ENCODE peak calls at places on chromosomes 13 and 19, in nine cellular contexts. K, A, F, L, W, M, G, H and P are unnamed samples. For H3K36me3, the result is how much of the 10 kb centered on the place peaks cover.

GRCh38 chr13:111051041-111051440 is 64.1 kb upstream of the ARHGEF7 start:
- DNase-seq in W (no peak), H (no peak), G (no peak), A (no peak), F (no peak), L (no peak), M (no peak), K (no peak), P (no peak)

GRCh38 chr13:32905063-32905863 is 111.0 kb upstream of the KL start:
- DNase-seq in F (peak), A (peak), M (peak), G (no peak), H (peak), K (no peak), L (no peak), W (no peak), P (no peak)

GRCh38 chr19:44718441-44719261 is 19.7 kb downstream of the CEACAM16 start:
- DNase-seq in A (no peak), M (peak), W (no peak), H (peak), G (peak), L (no peak), K (peak), F (peak), P (no peak)

GRCh38 chr19:15563325-15563794 is 51.7 kb upstream of the CYP4F8 start:
- DNase-seq in K (peak), L (no peak), G (no peak), A (peak), F (no peak), M (no peak), W (no peak), H (no peak), P (no peak)

GRCh38 chr13:41652735-41653361 is 195.5 kb downstream of the RGCC start:
- DNase-seq in F (peak), M (no peak), W (no peak), H (peak), L (peak), A (peak), K (no peak), G (peak), P (no peak)

GRCh38 chr19:10517361-10517759 is at the start of gene S1PR5:
- DNase-seq in M (no peak), A (no peak), H (no peak), F (no peak), G (peak), L (no peak), K (peak), W (no peak), P (no peak)

GRCh38 chr19:53900191-53900860 is 8.8 kb upstream of the CACNG7 start:
- DNase-seq in W (no peak), A (no peak), F (no peak), K (no peak), L (no peak), M (no peak), G (no peak), H (no peak), P (no peak)

GRCh38 chr13:27339299-27339698 is 68.7 kb downstream of the RASL11A start:
- DNase-seq in W (no peak), G (peak), H (peak), A (peak), L (peak), K (peak), F (peak), M (no peak), P (no peak)

GRCh38 chr19:41974652-41975051 is 15.5 kb upstream of the RABAC1 start:
- DNase-seq in M (no peak), L (no peak), W (no peak), A (no peak), K (no peak), G (no peak), F (no peak), H (no peak), P (no peak)

GRCh38 chr13:33108620-33109019 is 92.4 kb downstream of the KL start:
- DNase-seq in F (peak), M (no peak), K (no peak), A (no peak), G (peak), H (peak), W (no peak), L (no peak), P (no peak)

GRCh38 chr19:28288850-28289249 is 924.1 kb downstream of the UQCRFS1 start:
- DNase-seq in K (no peak), F (no peak), H (peak), W (no peak), G (no peak), A (no peak), L (no peak), M (peak), P (no peak)

GRCh38 chr13:41107104-41107571 is 25.5 kb downstream of the KBTBD6 start:
- DNase-seq in H (no peak), K (peak), L (no peak), F (no peak), M (no peak), W (no peak), A (no peak), G (no peak), P (no peak)

GRCh38 chr19:35908977-35909683 is 1.0 kb upstream of the TYROBP start:
- DNase-seq in W (no peak), H (no peak), G (no peak), M (no peak), K (no peak), L (no peak), A (no peak), F (no peak), P (no peak)

GRCh38 chr13:47865883-47866282 is 135.2 kb downstream of the SUCLA2 start:
- DNase-seq in M (no peak), L (no peak), A (no peak), G (no peak), K (no peak), H (no peak), F (no peak), W (no peak), P (no peak)

GRCh38 chr19:3547301-3547731 is 8.3 kb downstream of the TEKTIP1 start:
- DNase-seq in H (no peak), W (no peak), L (no peak), G (peak), A (no peak), K (peak), M (no peak), F (no peak), P (no peak)

GRCh38 chr13:75788494-75788991 is 152.4 kb downstream of the LMO7 start:
- DNase-seq in A (peak), M (peak), H (peak), G (peak), K (no peak), L (no peak), F (peak), W (no peak), P (no peak)

GRCh38 chr19:38318595-38319142 is 976 bp upstream of the KCNK6 start:
- DNase-seq in K (no peak), G (no peak), A (peak), W (no peak), L (no peak), H (no peak), M (no peak), F (no peak), P (no peak)

GRCh38 chr13:101917475-101917810 is 465.0 kb downstream of the ITGBL1 start:
- DNase-seq in K (peak), G (no peak), L (no peak), F (no peak), W (no peak), A (no peak), M (no peak), H (no peak), P (no peak)

GRCh38 chr19:7925171-7925837 is 631 bp downstream of the CTXN1 start:
- DNase-seq in W (peak), A (no peak), F (peak), L (peak), K (peak), G (peak), H (peak), M (peak), P (no peak)

GRCh38 chr19:48752511-48753365 is at the start of gene FUT1:
- DNase-seq in M (no peak), L (peak), W (peak), H (peak), A (peak), F (no peak), G (peak), K (peak), P (peak)

GRCh38 chr19:3095375-3096191 is 1.4 kb downstream of the GNA11 start:
- DNase-seq in M (no peak), H (no peak), G (peak), F (no peak), K (peak), W (peak), A (peak), L (no peak), P (no peak)

GRCh38 chr19:57271280-57271679 is 9.0 kb upstream of the ZNF460 start:
- DNase-seq in A (no peak), L (no peak), G (no peak), H (no peak), F (no peak), M (no peak), W (no peak), K (no peak), P (no peak)

GRCh38 chr19:10286803-10287737 is at the start of gene ICAM4:
- DNase-seq in K (peak), F (peak), H (no peak), A (no peak), M (no peak), G (peak), W (no peak), L (no peak), P (no peak)

GRCh38 chr13:112641456-112641855 is 48.4 kb upstream of the ATP11A start:
- DNase-seq in W (no peak), K (peak), H (no peak), L (no peak), A (no peak), G (no peak), F (no peak), M (no peak), P (no peak)

GRCh38 chr13:50923272-50923671 is 13.7 kb downstream of the RNASEH2B start:
- DNase-seq in L (no peak), F (no peak), G (no peak), K (no peak), M (no peak), H (no peak), W (no peak), A (no peak), P (no peak)

GRCh38 chr19:50204081-50204428 is 633 bp downstream of the MYH14 start:
- DNase-seq in M (no peak), H (no peak), F (no peak), L (no peak), G (no peak), W (no peak), K (no peak), A (no peak), P (no peak)

GRCh38 chr13:32031025-32031814 is at the start of gene FRY:
- DNase-seq in G (peak), M (peak), K (peak), L (peak), H (peak), F (peak), W (peak), A (peak), P (no peak)

DNA sequence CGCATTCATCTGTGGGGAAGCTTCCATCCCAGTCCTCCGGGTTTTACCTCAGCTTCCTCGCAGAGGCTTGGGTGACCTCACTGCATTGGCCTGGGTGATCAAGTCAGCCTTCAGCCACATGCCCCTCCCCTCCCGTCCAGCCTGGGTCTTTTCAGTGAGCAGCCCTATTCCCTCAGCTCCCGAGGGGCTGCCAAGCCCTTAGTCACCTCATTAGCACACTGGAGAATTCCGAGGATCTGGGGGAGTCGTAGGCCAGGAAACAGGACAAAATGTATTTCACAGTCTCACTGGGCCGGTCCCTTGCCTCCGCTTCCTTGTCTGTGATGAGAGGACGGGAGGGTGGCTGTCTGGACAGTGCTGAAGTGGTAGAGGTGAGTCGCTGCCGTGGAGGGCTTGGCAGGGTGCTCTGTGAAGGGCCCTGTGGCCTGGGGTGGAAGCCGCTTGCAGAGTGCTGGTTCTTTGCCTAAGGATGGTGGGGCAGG is 19.9 kb downstream of the KDM4B start:
- DNase-seq in M (peak), L (no peak), G (peak), A (no peak), H (peak), W (no peak), K (peak), F (peak), P (no peak)
- H3K9ac ChIP-seq in M (peak), L (no peak), G (peak), A (no peak), H (peak), W (no peak), K (no peak), F (no peak), P (no peak)

DNA sequence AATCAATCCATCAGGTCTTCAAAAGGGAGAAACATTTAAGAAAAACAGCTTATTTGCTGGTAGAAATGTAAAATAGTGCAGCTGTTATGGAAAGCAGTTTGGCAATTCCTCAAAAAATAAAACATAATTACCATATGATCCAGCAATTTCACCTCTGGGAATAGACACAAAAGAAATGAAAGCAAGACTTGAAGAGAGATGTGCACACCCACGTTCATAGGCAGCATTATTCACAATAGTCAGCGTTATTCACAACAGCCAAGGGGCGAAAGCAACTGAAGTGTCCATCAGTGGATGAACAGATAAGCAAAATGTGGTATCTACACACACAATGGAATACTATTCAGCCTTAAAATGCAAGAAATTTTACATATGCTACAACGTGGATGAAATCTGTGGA is 45.1 kb upstream of the DOCK9 start:
- DNase-seq in L (no peak), H (no peak), A (peak), F (no peak), K (no peak), G (no peak), W (no peak), M (no peak), P (no peak)
- H3K36me3 ChIP-seq in L (under half), H (under half), A (under half), F (under half), K (under half), G (under half), W (under half), M (under half), P (under half)

GRCh38 chr19:12705169-12705568 is 8.7 kb upstream of the FBXW9 start:
- DNase-seq in H (no peak), L (no peak), G (no peak), M (no peak), K (no peak), F (no peak), W (no peak), A (no peak), P (no peak)

GRCh38 chr19:12698138-12698537 is 1.7 kb upstream of the FBXW9 start:
- DNase-seq in G (no peak), H (no peak), F (no peak), M (no peak), W (no peak), K (no peak), L (no peak), A (no peak), P (no peak)

GRCh38 chr19:12705654-12706331 is 9.4 kb upstream of the FBXW9 start:
- DNase-seq in L (no peak), F (no peak), H (no peak), G (no peak), A (no peak), K (no peak), M (no peak), W (no peak), P (no peak)

GRCh38 chr19:12703056-12703455 is 6.6 kb upstream of the FBXW9 start:
- DNase-seq in A (peak), F (peak), K (peak), H (peak), W (peak), G (peak), M (peak), L (peak), P (no peak)

DNA sequence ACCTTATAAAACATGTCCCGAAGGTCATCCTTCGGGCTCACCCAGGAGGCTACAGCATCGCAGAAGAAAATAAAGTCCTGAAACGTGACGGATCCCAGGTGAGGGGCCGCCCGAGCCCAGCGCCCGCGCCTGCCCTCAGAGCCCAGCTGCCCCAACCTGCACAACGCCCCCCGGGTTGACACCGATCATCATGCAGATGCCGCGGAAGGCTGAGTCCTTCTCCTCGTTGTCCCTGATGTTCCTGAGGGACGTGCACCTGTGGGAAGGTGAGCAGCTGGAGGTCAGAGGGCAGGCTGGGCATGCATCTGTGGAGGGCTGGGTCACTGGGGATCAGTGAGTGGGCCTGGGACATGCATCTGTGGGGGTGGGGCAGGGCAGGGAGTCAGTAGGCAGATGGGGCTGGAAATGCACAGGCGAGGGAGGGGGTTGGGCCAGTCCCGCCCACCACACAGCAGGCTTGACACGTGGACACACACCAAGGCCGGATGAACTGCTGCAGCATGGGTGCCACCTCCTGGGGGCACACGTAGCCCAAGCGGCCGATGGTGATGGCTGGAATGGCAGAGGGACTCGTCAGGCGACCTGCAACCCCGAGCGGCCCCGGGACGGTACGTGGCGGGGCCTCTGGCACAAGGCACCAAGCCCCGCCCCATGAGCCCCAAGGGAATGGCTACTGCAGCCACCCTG is 5.3 kb upstream of the FBXW9 start:
- DNase-seq in F (no peak), W (no peak), L (no peak), G (no peak), M (no peak), K (no peak), H (no peak), A (no peak), P (no peak)
- H3K9ac ChIP-seq in F (no peak), W (no peak), L (no peak), G (no peak), M (no peak), K (no peak), H (no peak), A (no peak), P (no peak)

GRCh38 chr19:46385636-46386035 is 27.7 kb downstream of the CCDC8 start:
- DNase-seq in F (no peak), A (no peak), L (no peak), W (no peak), G (no peak), H (no peak), K (no peak), M (no peak), P (no peak)
- H3K36me3 ChIP-seq in F (under half), A (under half), L (under half), W (under half), G (half or more), H (under half), K (half or more), M (under half), P (under half)